ENCODE peak calls at places on chromosomes 4 and X, in nine cellular contexts. One of them, this sample, is unnamed.

GRCh38 chr4:53497446-53498069 is 93.7 kb downstream of the LNX1 start:
- ATAC-seq in activated CD8-positive, alpha-beta T cell treated with anti-CD3 and anti-CD28 coated beads for 36 hours: no peak
- ATAC-seq in upper lobe of right lung: peak; percentile 48
- ATAC-seq in CD4-positive, alpha-beta T cell: no peak
- ATAC-seq in activated B cell treated with CpG ODN at 0.5 μM for 24 hours: no peak
- ATAC-seq in T-helper 17 cell: no peak
- ATAC-seq in right cardiac atrium: peak; percentile 96
- ATAC-seq in mucosa of descending colon: no peak
- ATAC-seq in HCT116: no peak
- ATAC-seq in this sample: no peak

GRCh38 chrX:131217878-131218486 is 71.1 kb downstream of the IGSF1 start:
- ATAC-seq in activated CD8-positive, alpha-beta T cell treated with anti-CD3 and anti-CD28 coated beads for 36 hours: no peak
- ATAC-seq in upper lobe of right lung: no peak
- ATAC-seq in CD4-positive, alpha-beta T cell: no peak
- ATAC-seq in activated B cell treated with CpG ODN at 0.5 μM for 24 hours: no peak
- ATAC-seq in T-helper 17 cell: no peak
- ATAC-seq in right cardiac atrium: no peak
- ATAC-seq in mucosa of descending colon: no peak
- ATAC-seq in HCT116: no peak
- ATAC-seq in this sample: no peak

GRCh38 chr4:139647952-139648351 is 17.7 kb upstream of the MGST2 start:
- ATAC-seq in activated CD8-positive, alpha-beta T cell treated with anti-CD3 and anti-CD28 coated beads for 36 hours: no peak
- ATAC-seq in upper lobe of right lung: no peak
- ATAC-seq in CD4-positive, alpha-beta T cell: no peak
- ATAC-seq in activated B cell treated with CpG ODN at 0.5 μM for 24 hours: no peak
- ATAC-seq in T-helper 17 cell: no peak
- ATAC-seq in right cardiac atrium: no peak
- ATAC-seq in mucosa of descending colon: no peak
- ATAC-seq in HCT116: no peak
- ATAC-seq in this sample: no peak

GRCh38 chr4:54547299-54548097 is 110.3 kb upstream of the KIT start:
- ATAC-seq in activated CD8-positive, alpha-beta T cell treated with anti-CD3 and anti-CD28 coated beads for 36 hours: peak; percentile 84
- ATAC-seq in upper lobe of right lung: no peak
- ATAC-seq in CD4-positive, alpha-beta T cell: no peak
- ATAC-seq in activated B cell treated with CpG ODN at 0.5 μM for 24 hours: no peak
- ATAC-seq in T-helper 17 cell: no peak
- ATAC-seq in right cardiac atrium: no peak
- ATAC-seq in mucosa of descending colon: peak; percentile 88
- ATAC-seq in HCT116: no peak
- ATAC-seq in this sample: no peak

GRCh38 chr4:8015512-8015911 is 75.9 kb upstream of the AFAP1 start:
- ATAC-seq in activated CD8-positive, alpha-beta T cell treated with anti-CD3 and anti-CD28 coated beads for 36 hours: no peak
- ATAC-seq in upper lobe of right lung: no peak
- ATAC-seq in CD4-positive, alpha-beta T cell: no peak
- ATAC-seq in activated B cell treated with CpG ODN at 0.5 μM for 24 hours: no peak
- ATAC-seq in T-helper 17 cell: no peak
- ATAC-seq in right cardiac atrium: no peak
- ATAC-seq in mucosa of descending colon: no peak
- ATAC-seq in HCT116: peak; percentile 70
- ATAC-seq in this sample: no peak

GRCh38 chr4:52028970-52029369 is 8.8 kb upstream of the LRRC66 start:
- ATAC-seq in activated CD8-positive, alpha-beta T cell treated with anti-CD3 and anti-CD28 coated beads for 36 hours: no peak
- ATAC-seq in upper lobe of right lung: no peak
- ATAC-seq in CD4-positive, alpha-beta T cell: no peak
- ATAC-seq in activated B cell treated with CpG ODN at 0.5 μM for 24 hours: no peak
- ATAC-seq in T-helper 17 cell: no peak
- ATAC-seq in right cardiac atrium: no peak
- ATAC-seq in mucosa of descending colon: no peak
- ATAC-seq in HCT116: no peak
- ATAC-seq in this sample: no peak

GRCh38 chr4:82380831-82381230 is 7.0 kb upstream of the HNRNPD start:
- ATAC-seq in activated CD8-positive, alpha-beta T cell treated with anti-CD3 and anti-CD28 coated beads for 36 hours: no peak
- ATAC-seq in upper lobe of right lung: peak; percentile 14
- ATAC-seq in CD4-positive, alpha-beta T cell: no peak
- ATAC-seq in activated B cell treated with CpG ODN at 0.5 μM for 24 hours: no peak
- ATAC-seq in T-helper 17 cell: no peak
- ATAC-seq in right cardiac atrium: peak; percentile 14
- ATAC-seq in mucosa of descending colon: no peak
- ATAC-seq in HCT116: peak; percentile 30
- ATAC-seq in this sample: no peak

GRCh38 chrX:25083661-25084060 is 67.9 kb upstream of the ARX start:
- ATAC-seq in activated CD8-positive, alpha-beta T cell treated with anti-CD3 and anti-CD28 coated beads for 36 hours: no peak
- ATAC-seq in upper lobe of right lung: no peak
- ATAC-seq in CD4-positive, alpha-beta T cell: no peak
- ATAC-seq in activated B cell treated with CpG ODN at 0.5 μM for 24 hours: no peak
- ATAC-seq in T-helper 17 cell: no peak
- ATAC-seq in right cardiac atrium: no peak
- ATAC-seq in mucosa of descending colon: no peak
- ATAC-seq in HCT116: no peak
- ATAC-seq in this sample: peak; percentile 76

GRCh38 chr4:138909605-138910004 is 106.0 kb upstream of the NOCT start:
- ATAC-seq in activated CD8-positive, alpha-beta T cell treated with anti-CD3 and anti-CD28 coated beads for 36 hours: no peak
- ATAC-seq in upper lobe of right lung: no peak
- ATAC-seq in CD4-positive, alpha-beta T cell: no peak
- ATAC-seq in activated B cell treated with CpG ODN at 0.5 μM for 24 hours: no peak
- ATAC-seq in T-helper 17 cell: no peak
- ATAC-seq in right cardiac atrium: no peak
- ATAC-seq in mucosa of descending colon: no peak
- ATAC-seq in HCT116: no peak
- ATAC-seq in this sample: no peak

GRCh38 chrX:132802033-132802432 is 156.4 kb downstream of the HS6ST2 start:
- ATAC-seq in activated CD8-positive, alpha-beta T cell treated with anti-CD3 and anti-CD28 coated beads for 36 hours: no peak
- ATAC-seq in upper lobe of right lung: no peak
- ATAC-seq in CD4-positive, alpha-beta T cell: no peak
- ATAC-seq in activated B cell treated with CpG ODN at 0.5 μM for 24 hours: no peak
- ATAC-seq in T-helper 17 cell: no peak
- ATAC-seq in right cardiac atrium: no peak
- ATAC-seq in mucosa of descending colon: no peak
- ATAC-seq in HCT116: no peak
- ATAC-seq in this sample: no peak

GRCh38 chrX:30881797-30882196 is 7.3 kb downstream of the TAB3 start:
- ATAC-seq in activated CD8-positive, alpha-beta T cell treated with anti-CD3 and anti-CD28 coated beads for 36 hours: no peak
- ATAC-seq in upper lobe of right lung: no peak
- ATAC-seq in CD4-positive, alpha-beta T cell: no peak
- ATAC-seq in activated B cell treated with CpG ODN at 0.5 μM for 24 hours: no peak
- ATAC-seq in T-helper 17 cell: no peak
- ATAC-seq in right cardiac atrium: no peak
- ATAC-seq in mucosa of descending colon: no peak
- ATAC-seq in HCT116: no peak
- ATAC-seq in this sample: peak; percentile 72

GRCh38 chrX:47628980-47629379 is 750 bp downstream of the CFP start:
- ATAC-seq in activated CD8-positive, alpha-beta T cell treated with anti-CD3 and anti-CD28 coated beads for 36 hours: peak; percentile 43
- ATAC-seq in upper lobe of right lung: no peak
- ATAC-seq in CD4-positive, alpha-beta T cell: peak; percentile 45
- ATAC-seq in activated B cell treated with CpG ODN at 0.5 μM for 24 hours: no peak
- ATAC-seq in T-helper 17 cell: peak; percentile 68
- ATAC-seq in right cardiac atrium: no peak
- ATAC-seq in mucosa of descending colon: no peak
- ATAC-seq in HCT116: peak; percentile 64
- ATAC-seq in this sample: no peak

GRCh38 chrX:14528629-14529287 is 578 bp upstream of the GLRA2 start:
- ATAC-seq in activated CD8-positive, alpha-beta T cell treated with anti-CD3 and anti-CD28 coated beads for 36 hours: no peak
- ATAC-seq in upper lobe of right lung: peak; percentile 34
- ATAC-seq in CD4-positive, alpha-beta T cell: no peak
- ATAC-seq in activated B cell treated with CpG ODN at 0.5 μM for 24 hours: no peak
- ATAC-seq in T-helper 17 cell: no peak
- ATAC-seq in right cardiac atrium: no peak
- ATAC-seq in mucosa of descending colon: peak; percentile 90
- ATAC-seq in HCT116: peak; percentile 52
- ATAC-seq in this sample: no peak

GRCh38 chr4:182901337-182901736 is 15.8 kb downstream of the DCTD start:
- ATAC-seq in activated CD8-positive, alpha-beta T cell treated with anti-CD3 and anti-CD28 coated beads for 36 hours: no peak
- ATAC-seq in upper lobe of right lung: no peak
- ATAC-seq in CD4-positive, alpha-beta T cell: no peak
- ATAC-seq in activated B cell treated with CpG ODN at 0.5 μM for 24 hours: no peak
- ATAC-seq in T-helper 17 cell: no peak
- ATAC-seq in right cardiac atrium: no peak
- ATAC-seq in mucosa of descending colon: no peak
- ATAC-seq in HCT116: no peak
- ATAC-seq in this sample: no peak